ENCODE peak calls at places on chromosomes 4 and X, in six cellular contexts. One of them, this sample, is unnamed.

GRCh38 chrX:80181079-80181478 is 166.5 kb downstream of the TBX22 start:
- DNase-seq in ACHN: peak; percentile 3
- DNase-seq in body of pancreas: no peak
- DNase-seq in brain pericyte: no peak
- DNase-seq in GM06990: no peak
- DNase-seq in activated naive CD8-positive, alpha-beta T cell treated with anti-CD3 and anti-CD28 coated beads for 36 hours: no peak
- DNase-seq in this sample: no peak

GRCh38 chr4:75637176-75637575 is 6.8 kb upstream of the CDKL2 start:
- DNase-seq in ACHN: peak; percentile 46
- DNase-seq in body of pancreas: no peak
- DNase-seq in brain pericyte: no peak
- DNase-seq in GM06990: no peak
- DNase-seq in activated naive CD8-positive, alpha-beta T cell treated with anti-CD3 and anti-CD28 coated beads for 36 hours: no peak
- DNase-seq in this sample: no peak

GRCh38 chrX:108732630-108733321 is 3.6 kb downstream of the IRS4 start:
- DNase-seq in ACHN: no peak
- DNase-seq in body of pancreas: no peak
- DNase-seq in brain pericyte: no peak
- DNase-seq in GM06990: no peak
- DNase-seq in activated naive CD8-positive, alpha-beta T cell treated with anti-CD3 and anti-CD28 coated beads for 36 hours: no peak
- DNase-seq in this sample: no peak

GRCh38 chr4:14743601-14744000 is 258.7 kb upstream of the CPEB2 start:
- DNase-seq in ACHN: no peak
- DNase-seq in body of pancreas: no peak
- DNase-seq in brain pericyte: peak; percentile 90
- DNase-seq in GM06990: no peak
- DNase-seq in activated naive CD8-positive, alpha-beta T cell treated with anti-CD3 and anti-CD28 coated beads for 36 hours: no peak
- DNase-seq in this sample: no peak

GRCh38 chrX:50812995-50813842 is 775 bp downstream of the SHROOM4 start:
- DNase-seq in ACHN: peak; percentile 30
- DNase-seq in body of pancreas: peak; percentile 39
- DNase-seq in brain pericyte: no peak
- DNase-seq in GM06990: no peak
- DNase-seq in activated naive CD8-positive, alpha-beta T cell treated with anti-CD3 and anti-CD28 coated beads for 36 hours: no peak
- DNase-seq in this sample: peak; percentile 35

GRCh38 chrX:118523920-118524319 is 28.3 kb downstream of the DOCK11 start:
- DNase-seq in ACHN: no peak
- DNase-seq in body of pancreas: no peak
- DNase-seq in brain pericyte: no peak
- DNase-seq in GM06990: peak; percentile 28
- DNase-seq in activated naive CD8-positive, alpha-beta T cell treated with anti-CD3 and anti-CD28 coated beads for 36 hours: peak; percentile 22
- DNase-seq in this sample: no peak

GRCh38 chr4:34157546-34157945 is 2086.8 kb downstream of the ARAP2 start:
- DNase-seq in ACHN: no peak
- DNase-seq in body of pancreas: no peak
- DNase-seq in brain pericyte: no peak
- DNase-seq in GM06990: no peak
- DNase-seq in activated naive CD8-positive, alpha-beta T cell treated with anti-CD3 and anti-CD28 coated beads for 36 hours: no peak
- DNase-seq in this sample: no peak

GRCh38 chrX:72358313-72358712 is 52.6 kb upstream of the CITED1 start:
- DNase-seq in ACHN: peak; percentile 6
- DNase-seq in body of pancreas: no peak
- DNase-seq in brain pericyte: no peak
- DNase-seq in GM06990: no peak
- DNase-seq in activated naive CD8-positive, alpha-beta T cell treated with anti-CD3 and anti-CD28 coated beads for 36 hours: no peak
- DNase-seq in this sample: no peak

GRCh38 chr4:122481766-122482405 is 25.4 kb upstream of the IL2 start:
- DNase-seq in ACHN: no peak
- DNase-seq in body of pancreas: no peak
- DNase-seq in brain pericyte: no peak
- DNase-seq in GM06990: no peak
- DNase-seq in activated naive CD8-positive, alpha-beta T cell treated with anti-CD3 and anti-CD28 coated beads for 36 hours: no peak
- DNase-seq in this sample: peak; percentile 24

This sample was measured in AG08395.